ENCODE peak calls at places on chromosomes 5 and 9, in ten cellular contexts. M is astrocyte of the spinal cord, W is GM13977, D is AG04450, G is WERI-Rb-1, H is fibroblast of pulmonary artery, P is endothelial cell, B is HFFc6, F is nephron progenitor cell, A is endodermal cell. V is an unnamed sample.

GRCh38 chr5:32600057-32600622 is 14.8 kb downstream of the SUB1 start:
- DNase-seq in M (peak), W (no peak), D (peak), G (no peak), H (peak), P (no peak), B (peak), F (no peak), A (no peak), V (no peak)

GRCh38 chr5:141617682-141618029 is 1.1 kb downstream of the DIAPH1 start:
- DNase-seq in M (peak), W (no peak), D (no peak), G (no peak), H (no peak), P (no peak), B (peak), F (no peak), A (no peak), V (no peak)

GRCh38 chr5:169880012-169880673 is 100.2 kb downstream of the INSYN2B start:
- DNase-seq in M (no peak), W (peak), D (no peak), G (no peak), H (no peak), P (no peak), B (no peak), F (no peak), A (no peak), V (no peak)

GRCh38 chr5:134435525-134435924 is 23.8 kb upstream of the CDKN2AIPNL start:
- DNase-seq in M (peak), W (no peak), D (no peak), G (no peak), H (peak), P (no peak), B (peak), F (no peak), A (no peak), V (no peak)

GRCh38 chr9:22159590-22159989 is 150.5 kb upstream of the CDKN2B start:
- DNase-seq in M (no peak), W (no peak), D (no peak), G (no peak), H (no peak), P (no peak), B (no peak), F (no peak), A (no peak), V (no peak)

GRCh38 chr5:98570010-98570409 is 203.5 kb upstream of the RGMB start:
- DNase-seq in M (peak), W (no peak), D (no peak), G (no peak), H (no peak), P (no peak), B (peak), F (no peak), A (no peak), V (no peak)

GRCh38 chr9:110081395-110081794 is 126.6 kb downstream of the C9orf152 start:
- DNase-seq in M (peak), W (no peak), D (no peak), G (no peak), H (peak), P (peak), B (peak), F (no peak), A (no peak), V (no peak)

GRCh38 chr9:133991964-133992779 is at the start of gene VAV2:
- DNase-seq in M (peak), W (peak), D (no peak), G (peak), H (peak), P (peak), B (no peak), F (peak), A (peak), V (no peak)

GRCh38 chr9:70490478-70490877 is 76.0 kb upstream of the KLF9 start:
- DNase-seq in M (no peak), W (no peak), D (no peak), G (no peak), H (no peak), P (no peak), B (no peak), F (no peak), A (no peak), V (no peak)

GRCh38 chr9:5389109-5389732 is 48.5 kb downstream of the PLGRKT start:
- DNase-seq in M (peak), W (peak), D (peak), G (no peak), H (peak), P (no peak), B (peak), F (no peak), A (no peak), V (no peak)

GRCh38 chr9:106745876-106746275 is 117.1 kb upstream of the ZNF462 start:
- DNase-seq in M (no peak), W (no peak), D (no peak), G (no peak), H (no peak), P (no peak), B (no peak), F (no peak), A (no peak), V (no peak)

GRCh38 chr9:38026021-38026809 is 42.8 kb downstream of the SHB start:
- DNase-seq in M (peak), W (no peak), D (peak), G (no peak), H (peak), P (peak), B (peak), F (no peak), A (peak), V (no peak)

GRCh38 chr9:107756091-107756490 is 266.5 kb upstream of the KLF4 start:
- DNase-seq in M (no peak), W (no peak), D (no peak), G (no peak), H (no peak), P (no peak), B (no peak), F (no peak), A (no peak), V (no peak)

GRCh38 chr9:95729669-95730368 is 145.7 kb upstream of the ERCC6L2 start:
- DNase-seq in M (no peak), W (no peak), D (no peak), G (no peak), H (no peak), P (no peak), B (no peak), F (no peak), A (no peak), V (no peak)

GRCh38 chr5:31637851-31638250 is 1.1 kb upstream of the PDZD2 start:
- DNase-seq in M (no peak), W (no peak), D (no peak), G (no peak), H (no peak), P (no peak), B (no peak), F (peak), A (no peak), V (no peak)

GRCh38 chr9:76269789-76270188 is 124.4 kb downstream of the RFK start:
- DNase-seq in M (peak), W (no peak), D (peak), G (no peak), H (peak), P (no peak), B (no peak), F (no peak), A (no peak), V (no peak)

GRCh38 chr9:24899463-24899862 is 353.8 kb upstream of the IZUMO3 start:
- DNase-seq in M (no peak), W (no peak), D (no peak), G (no peak), H (no peak), P (no peak), B (no peak), F (no peak), A (no peak), V (no peak)

GRCh38 chr9:114804504-114804903 is 1.3 kb downstream of the TNFSF15 start:
- DNase-seq in M (peak), W (no peak), D (peak), G (no peak), H (peak), P (no peak), B (peak), F (no peak), A (no peak), V (no peak)

GRCh38 chr5:143931389-143931984 is 119.5 kb downstream of the HMHB1 start:
- DNase-seq in M (no peak), W (no peak), D (no peak), G (no peak), H (no peak), P (no peak), B (no peak), F (no peak), A (no peak), V (no peak)

GRCh38 chr5:135135530-135136201 is 101.6 kb upstream of the PITX1 start:
- DNase-seq in M (peak), W (no peak), D (no peak), G (no peak), H (peak), P (no peak), B (no peak), F (no peak), A (peak), V (no peak)

GRCh38 chr5:106189121-106189809 is 1481.5 kb downstream of the EFNA5 start:
- DNase-seq in M (no peak), W (no peak), D (no peak), G (no peak), H (no peak), P (no peak), B (no peak), F (no peak), A (no peak), V (no peak)

GRCh38 chr5:177041936-177042335 is 19.4 kb downstream of the ZNF346 start:
- DNase-seq in M (no peak), W (no peak), D (no peak), G (no peak), H (no peak), P (no peak), B (no peak), F (no peak), A (no peak), V (no peak)

GRCh38 chr9:110752766-110753165 is 84.2 kb downstream of the MUSK start:
- DNase-seq in M (peak), W (no peak), D (peak), G (no peak), H (peak), P (no peak), B (peak), F (no peak), A (no peak), V (no peak)

GRCh38 chr9:125894566-125894965 is 147.4 kb downstream of the PBX3 start:
- DNase-seq in M (no peak), W (no peak), D (no peak), G (no peak), H (no peak), P (no peak), B (no peak), F (no peak), A (no peak), V (no peak)

GRCh38 chr9:135037521-135038250 is 49.8 kb upstream of the OLFM1 start:
- DNase-seq in M (no peak), W (no peak), D (no peak), G (no peak), H (no peak), P (no peak), B (no peak), F (no peak), A (peak), V (peak)

GRCh38 chr5:149448831-149449714 is 70.0 kb upstream of the IL17B start:
- DNase-seq in M (no peak), W (no peak), D (no peak), G (peak), H (no peak), P (no peak), B (no peak), F (no peak), A (peak), V (no peak)

GRCh38 chr5:73694089-73694488 is 68.1 kb downstream of the ARHGEF28 start:
- DNase-seq in M (no peak), W (peak), D (no peak), G (no peak), H (no peak), P (no peak), B (no peak), F (no peak), A (no peak), V (no peak)

GRCh38 chr5:175288048-175288621 is 155.8 kb downstream of the DRD1 start:
- DNase-seq in M (peak), W (no peak), D (no peak), G (no peak), H (peak), P (no peak), B (no peak), F (no peak), A (no peak), V (no peak)

GRCh38 chr5:92634883-92635282 is 946.1 kb downstream of the NR2F1-AS1 start:
- DNase-seq in M (no peak), W (no peak), D (no peak), G (no peak), H (no peak), P (no peak), B (no peak), F (no peak), A (no peak), V (no peak)

GRCh38 chr5:7850533-7851239 is at the start of gene CFAP90:
- DNase-seq in M (peak), W (no peak), D (no peak), G (peak), H (peak), P (peak), B (no peak), F (peak), A (peak), V (peak)

GRCh38 chr5:7851617-7852289 is 820 bp upstream of the CFAP90 start:
- DNase-seq in M (no peak), W (no peak), D (no peak), G (no peak), H (no peak), P (no peak), B (no peak), F (no peak), A (no peak), V (no peak)

GRCh38 chr5:7849531-7850240 is 1.2 kb downstream of the CFAP90 start:
- DNase-seq in M (no peak), W (no peak), D (no peak), G (peak), H (no peak), P (peak), B (no peak), F (no peak), A (no peak), V (no peak)

GRCh38 chr5:7851240-7851592 is 283 bp upstream of the CFAP90 start:
- DNase-seq in M (no peak), W (no peak), D (no peak), G (no peak), H (no peak), P (no peak), B (no peak), F (no peak), A (no peak), V (no peak)

GRCh38 chr5:7850241-7850532 is 746 bp downstream of the CFAP90 start:
- DNase-seq in M (no peak), W (no peak), D (no peak), G (no peak), H (no peak), P (no peak), B (no peak), F (no peak), A (no peak), V (peak)
- TF ChIP-seq CTCF in M (no peak), W (no peak), D (no peak), G (no peak), H (no peak), P (no peak), B (no peak), F (no peak), A (no peak), V (peak)

GRCh38 chr5:132261881-132262845 is 4.7 kb downstream of the PDLIM4 start:
- DNase-seq in M (no peak), W (no peak), D (no peak), G (peak), H (no peak), P (peak), B (no peak), F (no peak), A (peak), V (peak)

GRCh38 chr5:132262882-132263547 is 5.5 kb downstream of the PDLIM4 start:
- DNase-seq in M (no peak), W (no peak), D (no peak), G (no peak), H (no peak), P (no peak), B (no peak), F (no peak), A (no peak), V (peak)

GRCh38 chr5:132264546-132265335 is 7.2 kb downstream of the PDLIM4 start:
- DNase-seq in M (no peak), W (peak), D (no peak), G (peak), H (no peak), P (no peak), B (no peak), F (no peak), A (no peak), V (peak)

GRCh38 chr5:132265336-132266030 is 8.0 kb downstream of the PDLIM4 start:
- DNase-seq in M (peak), W (no peak), D (peak), G (no peak), H (peak), P (peak), B (peak), F (peak), A (peak), V (peak)

GRCh38 chr5:132263548-132264261 is 6.2 kb downstream of the PDLIM4 start:
- DNase-seq in M (peak), W (peak), D (peak), G (peak), H (peak), P (no peak), B (peak), F (no peak), A (peak), V (peak)
- TF ChIP-seq CTCF in M (peak), W (no peak), D (peak), G (no peak), H (peak), P (no peak), B (peak), F (no peak), A (no peak), V (no peak)

DNA sequence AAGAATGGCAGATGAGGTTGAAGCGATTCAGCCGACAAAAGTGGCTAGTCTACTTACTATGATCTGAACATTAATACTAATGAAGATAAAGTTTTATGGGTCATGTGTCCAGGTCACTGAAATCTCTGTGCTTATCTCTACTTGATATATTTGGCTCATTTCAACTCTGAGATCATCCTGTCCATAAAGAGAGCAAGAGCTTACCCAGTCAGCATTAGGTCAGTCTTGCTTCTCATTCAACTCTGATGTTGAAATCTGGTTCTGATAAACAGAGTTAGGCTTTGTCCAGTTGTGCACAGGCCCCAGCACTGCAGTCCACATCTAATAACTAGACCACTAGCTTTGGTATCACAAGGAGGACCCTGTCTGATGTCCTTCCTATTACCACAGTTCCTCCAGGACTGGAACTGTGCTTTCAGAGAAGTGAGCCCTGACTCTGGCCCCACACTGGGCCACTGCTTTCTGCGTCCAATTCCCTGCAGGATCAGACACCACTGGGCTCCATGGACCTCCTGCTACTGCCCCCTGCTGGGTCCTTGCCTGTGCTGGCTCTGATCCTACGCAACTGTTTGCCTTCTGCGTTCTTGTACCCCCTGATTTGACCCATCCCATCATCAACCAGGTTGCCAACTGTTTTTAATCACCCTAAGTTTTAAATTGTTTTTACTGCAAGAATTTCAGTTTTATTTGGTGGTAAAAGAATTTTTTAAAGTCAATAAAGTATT is 23.7 kb upstream of the FAM120A start:
- DNase-seq in M (no peak), W (no peak), D (no peak), G (peak), H (no peak), P (peak), B (no peak), F (peak), A (peak), V (no peak)
- TF ChIP-seq CTCF in M (no peak), W (peak), D (peak), G (peak), H (peak), P (no peak), B (peak), F (peak), A (peak), V (no peak)

GRCh38 chr5:138280915-138281314 is 6.5 kb upstream of the GFRA3 start:
- DNase-seq in M (no peak), W (no peak), D (no peak), G (no peak), H (no peak), P (no peak), B (no peak), F (no peak), A (no peak), V (no peak)

GRCh38 chr5:138287252-138287651 is 12.8 kb upstream of the GFRA3 start:
- DNase-seq in M (no peak), W (no peak), D (no peak), G (no peak), H (no peak), P (no peak), B (no peak), F (no peak), A (no peak), V (no peak)

GRCh38 chr5:138282918-138283742 is 8.7 kb upstream of the GFRA3 start:
- DNase-seq in M (peak), W (no peak), D (peak), G (peak), H (peak), P (peak), B (peak), F (peak), A (peak), V (no peak)
- TF ChIP-seq CTCF in M (peak), W (peak), D (peak), G (peak), H (peak), P (no peak), B (peak), F (peak), A (peak), V (peak)